ENCODE peak calls at places on chromosome 2, in four cellular contexts. L is substantia nigra, T is T-helper 9 cell, H is fibroblast of lung. F is an unnamed sample.

GRCh38 chr2:237297421-237298155 is 116.4 kb downstream of the COL6A3 start:
- DNase-seq in L (no peak), T (no peak), H (no peak), F (no peak)

GRCh38 chr2:15159751-15160177 is 401.4 kb downstream of the NBAS start:
- DNase-seq in L (no peak), T (no peak), H (peak), F (no peak)

GRCh38 chr2:232901711-232902578 is 31.9 kb downstream of the SNORC start:
- DNase-seq in L (no peak), T (no peak), H (peak), F (no peak)

GRCh38 chr2:1584691-1585485 is 159.4 kb downstream of the PXDN start:
- DNase-seq in L (no peak), T (no peak), H (no peak), F (no peak)

GRCh38 chr2:113219889-113220641 is 46.3 kb downstream of the PSD4 start:
- DNase-seq in L (no peak), T (no peak), H (peak), F (no peak)

GRCh38 chr2:28713582-28714292 is 37.9 kb upstream of the PPP1CB start:
- DNase-seq in L (no peak), T (no peak), H (peak), F (no peak)

GRCh38 chr2:127174977-127175376 is 45.1 kb downstream of the CYP27C1 start:
- DNase-seq in L (no peak), T (no peak), H (peak), F (no peak)

GRCh38 chr2:79512442-79513401 is at the start of gene CTNNA2:
- DNase-seq in L (peak), T (no peak), H (peak), F (peak)

GRCh38 chr2:149000168-149000938 is 38.1 kb upstream of the LYPD6B start:
- DNase-seq in L (no peak), T (no peak), H (no peak), F (no peak)

GRCh38 chr2:206936456-206937222 is 2.7 kb upstream of the CPO start:
- DNase-seq in L (no peak), T (no peak), H (peak), F (no peak)

GRCh38 chr2:101374821-101375561 is 12.3 kb downstream of the CREG2 start:
- DNase-seq in L (no peak), T (no peak), H (no peak), F (no peak)

F was measured in occipital lobe.